ENCODE peak calls at places on chromosomes 6 and 20, in seven cellular contexts. A is activated T-cell treated with anti-CD3 and anti-CD28 coated beads, Interleukin-2, amount 50 U/mL, for 72 hours; R is stromal cell of bone marrow; N is GM04504; Q is cardiac muscle cell; V is retina; X is uterus. Y is an unnamed sample.

GRCh38 chr6:63941747-63942470 is 306.3 kb downstream of the PHF3 start:
- DNase-seq in A (no peak), N (no peak), Q (no peak), X (no peak), V (no peak), R (no peak), Y (no peak)

GRCh38 chr6:158475344-158476302 is 84.3 kb upstream of the TMEM181 start:
- DNase-seq in A (no peak), Q (no peak), N (peak; percentile 35), X (peak; percentile 16), V (no peak), R (no peak), Y (peak; percentile 41)

GRCh38 chr6:4057036-4057435 is 21.9 kb downstream of the FAM217A start:
- DNase-seq in A (no peak), N (no peak), R (no peak), X (no peak), Q (no peak), V (no peak), Y (no peak)

GRCh38 chr6:153800580-153800979 is 238.5 kb upstream of the OPRM1 start:
- DNase-seq in R (no peak), N (no peak), X (no peak), Q (no peak), A (no peak), V (no peak), Y (no peak)

GRCh38 chr20:35226775-35227681 is 538 bp downstream of the MMP24 start:
- DNase-seq in X (peak; percentile 43), A (peak; percentile 67), N (no peak), R (no peak), V (peak; percentile 68), Q (peak; percentile 89), Y (peak; percentile 57)

GRCh38 chr6:29519291-29520010 is 31.7 kb upstream of the MAS1L start:
- DNase-seq in X (no peak), R (no peak), A (no peak), Q (no peak), V (no peak), N (no peak), Y (no peak)

GRCh38 chr6:98794306-98794852 is 40.0 kb upstream of the POU3F2 start:
- DNase-seq in Q (no peak), R (no peak), N (no peak), V (no peak), A (no peak), X (no peak), Y (no peak)

GRCh38 chr20:54470697-54471096 is 4.7 kb upstream of the DOK5 start:
- DNase-seq in A (no peak), Q (no peak), V (no peak), N (no peak), X (no peak), R (no peak), Y (no peak)

GRCh38 chr20:44172572-44172950 is 14.4 kb downstream of the JPH2 start:
- DNase-seq in N (no peak), V (no peak), R (no peak), Q (no peak), A (no peak), X (no peak), Y (no peak)

GRCh38 chr20:54090230-54091119 is 20.1 kb upstream of the BCAS1 start:
- DNase-seq in V (no peak), A (no peak), Q (no peak), X (no peak), R (no peak), N (no peak), Y (no peak)

GRCh38 chr6:105733556-105734162 is 330.8 kb upstream of the PREP start:
- DNase-seq in N (no peak), Q (peak; percentile 8), R (no peak), V (no peak), X (no peak), A (no peak), Y (no peak)

GRCh38 chr6:29632789-29633531 is at the start of gene GABBR1:
- DNase-seq in X (peak; percentile 90), R (peak; percentile 79), Q (peak; percentile 95), N (peak; percentile 80), V (peak; percentile 93), A (peak; percentile 80), Y (peak; percentile 86)

GRCh38 chr6:154969796-154970195 is 25.3 kb upstream of the TIAM2 start:
- DNase-seq in X (no peak), R (no peak), A (no peak), V (no peak), N (no peak), Q (no peak), Y (no peak)

GRCh38 chr6:71239694-71240093 is 48.9 kb upstream of the OGFRL1 start:
- DNase-seq in V (no peak), N (no peak), X (no peak), A (no peak), R (no peak), Q (no peak), Y (no peak)

GRCh38 chr20:64106435-64106961 is 867 bp downstream of the NPBWR2 start:
- DNase-seq in X (no peak), N (no peak), V (no peak), R (no peak), A (no peak), Q (no peak), Y (peak; percentile 4)

GRCh38 chr6:122042380-122042779 is 357.1 kb upstream of the HSF2 start:
- DNase-seq in V (no peak), A (no peak), X (no peak), R (no peak), Q (no peak), N (no peak), Y (no peak)

GRCh38 chr6:32785781-32786533 is 22.6 kb upstream of the HLA-DQB2 start:
- DNase-seq in R (peak; percentile 57), Q (peak; percentile 66), N (peak; percentile 24), X (no peak), A (peak; percentile 46), V (peak; percentile 70), Y (peak; percentile 23)

GRCh38 chr6:166515072-166515810 is 71.2 kb downstream of the RAMACL start:
- DNase-seq in X (no peak), A (peak; percentile 65), N (peak; percentile 76), R (peak; percentile 43), Q (no peak), V (no peak), Y (no peak)

GRCh38 chr20:53852025-53852424 is 218.4 kb downstream of the BCAS1 start:
- DNase-seq in N (no peak), R (no peak), X (no peak), Q (no peak), V (no peak), A (no peak), Y (no peak)

GRCh38 chr6:143556529-143556928 is 45.0 kb upstream of the FUCA2 start:
- DNase-seq in V (no peak), N (peak; percentile 89), A (no peak), Q (no peak), R (peak; percentile 59), X (no peak), Y (no peak)

GRCh38 chr20:56380375-56380774 is 11.6 kb downstream of the AURKA start:
- DNase-seq in N (no peak), X (no peak), V (no peak), Q (no peak), R (no peak), A (no peak), Y (no peak)

GRCh38 chr20:57390604-57391438 is at the start of gene RBM38:
- DNase-seq in R (peak; percentile 26), N (peak; percentile 32), Q (peak; percentile 89), X (peak; percentile 68), A (peak; percentile 86), V (peak; percentile 67), Y (peak; percentile 64)

GRCh38 chr20:35992713-35993335 is 24.4 kb downstream of the CNBD2 start:
- DNase-seq in R (peak; percentile 47), A (peak; percentile 48), Q (peak; percentile 76), N (no peak), V (peak; percentile 73), X (peak; percentile 28), Y (peak; percentile 50)

GRCh38 chr6:170266061-170266825 is 24.6 kb downstream of the DLL1 start:
- DNase-seq in A (no peak), V (peak; percentile 69), N (no peak), X (no peak), Q (no peak), R (no peak), Y (peak; percentile 74)

GRCh38 chr6:169691260-169691659 is 10.6 kb downstream of the WDR27 start:
- DNase-seq in R (no peak), X (no peak), V (no peak), Q (no peak), N (no peak), A (no peak), Y (no peak)

GRCh38 chr6:33190504-33191107 is 1.7 kb downstream of the COL11A2 start:
- DNase-seq in N (no peak), X (no peak), R (no peak), Q (no peak), A (no peak), V (no peak), Y (no peak)

GRCh38 chr6:14035448-14035847 is 82.1 kb upstream of the CD83 start:
- DNase-seq in N (peak; percentile 78), A (no peak), X (no peak), Q (peak; percentile 28), V (no peak), R (peak; percentile 41), Y (peak; percentile 74)

GRCh38 chr6:75206338-75207210 is 721 bp upstream of the COL12A1 start:
- DNase-seq in A (peak; percentile 5), Q (no peak), X (peak; percentile 56), V (peak; percentile 77), R (no peak), N (no peak), Y (no peak)

GRCh38 chr6:90569223-90569622 is 17.6 kb downstream of the MAP3K7 start:
- DNase-seq in X (no peak), Q (no peak), R (no peak), N (no peak), A (no peak), V (no peak), Y (no peak)

GRCh38 chr6:37088897-37089296 is 81.1 kb upstream of the PIM1 start:
- DNase-seq in V (no peak), R (no peak), Q (no peak), X (no peak), A (no peak), N (no peak), Y (no peak)